ENCODE peak calls at places on chromosomes 4 and X, in five cellular contexts. C is trophoblast cell; U is CD4-positive, alpha-beta memory T cell; A is upper lobe of right lung; P is left ventricle myocardium inferior. J is an unnamed sample. For H3K9me3, the result is how much of the 10 kb centered on the place peaks cover.

GRCh38 chr4:107832275-107832807 is 7.6 kb downstream of the SGMS2 start:
- DNase-seq in C (no peak), U (no peak), A (no peak), P (no peak), J (no peak)

GRCh38 chr4:29551813-29552212 is 1168.4 kb upstream of the PCDH7 start:
- DNase-seq in C (no peak), U (no peak), A (no peak), P (no peak), J (no peak)

GRCh38 chrX:17564689-17565409 is 172.4 kb upstream of the SCML1 start:
- DNase-seq in C (no peak), U (no peak), A (no peak), P (no peak), J (no peak)

GRCh38 chr4:8817081-8817812 is 54.4 kb downstream of the HMX1 start:
- DNase-seq in C (no peak), U (no peak), A (peak), P (no peak), J (no peak)

GRCh38 chr4:118904935-118905334 is 16.3 kb downstream of the SYNPO2 start:
- DNase-seq in C (peak), U (no peak), A (no peak), P (no peak), J (no peak)

GRCh38 chr4:155442267-155443105 is 65.7 kb upstream of the MAP9 start:
- DNase-seq in C (peak), U (peak), A (peak), P (peak), J (peak)

GRCh38 chrX:126448681-126449080 is 103.9 kb downstream of the DCAF12L1 start:
- DNase-seq in C (no peak), U (no peak), A (no peak), P (no peak), J (no peak)

GRCh38 chr4:37540486-37540885 is 145.7 kb downstream of the RELL1 start:
- DNase-seq in C (no peak), U (no peak), A (no peak), P (no peak), J (no peak)

GRCh38 chr4:76458829-76459228 is 23.8 kb downstream of the SHROOM3 start:
- DNase-seq in C (no peak), U (no peak), A (no peak), P (no peak), J (no peak)

GRCh38 chr4:153655928-153656327 is 28.2 kb upstream of the TLR2 start:
- DNase-seq in C (no peak), U (no peak), A (no peak), P (no peak), J (no peak)

GRCh38 chr4:89837385-89837995 is 529 bp upstream of the SNCA start:
- DNase-seq in C (no peak), U (peak), A (no peak), P (no peak), J (no peak)

GRCh38 chr4:121061861-121062260 is 10.5 kb downstream of the NDNF start:
- DNase-seq in C (no peak), U (no peak), A (no peak), P (no peak), J (no peak)

GRCh38 chr4:177596035-177596434 is 153.8 kb upstream of the AGA start:
- DNase-seq in C (peak), U (no peak), A (no peak), P (no peak), J (no peak)

GRCh38 chr4:177596991-177597390 is 154.8 kb upstream of the AGA start:
- DNase-seq in C (no peak), U (no peak), A (no peak), P (no peak), J (no peak)

DNA sequence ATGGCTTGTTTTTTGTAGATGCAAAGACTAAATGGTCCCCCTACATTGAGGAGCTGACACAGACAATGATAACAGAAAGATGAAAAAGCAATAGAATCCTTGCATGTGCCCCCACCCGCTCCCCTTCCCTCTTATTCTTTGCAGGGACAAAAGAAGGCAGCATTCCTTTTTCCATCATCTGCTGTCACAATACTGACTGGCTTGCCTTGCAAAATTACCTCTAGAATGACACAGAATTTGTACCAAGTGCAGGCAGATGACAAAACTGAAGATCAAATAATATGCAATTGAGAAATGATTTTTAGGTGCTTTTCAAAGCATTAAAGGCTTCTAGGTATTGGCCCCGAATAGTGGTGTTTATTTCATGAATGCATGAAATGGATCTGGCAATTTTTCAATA is 153.2 kb upstream of the AGA start:
- DNase-seq in C (no peak), U (no peak), A (no peak), P (no peak), J (no peak)
- H3K9me3 ChIP-seq in C (under half), U (under half), A (under half), P (under half), J (under half)

DNA sequence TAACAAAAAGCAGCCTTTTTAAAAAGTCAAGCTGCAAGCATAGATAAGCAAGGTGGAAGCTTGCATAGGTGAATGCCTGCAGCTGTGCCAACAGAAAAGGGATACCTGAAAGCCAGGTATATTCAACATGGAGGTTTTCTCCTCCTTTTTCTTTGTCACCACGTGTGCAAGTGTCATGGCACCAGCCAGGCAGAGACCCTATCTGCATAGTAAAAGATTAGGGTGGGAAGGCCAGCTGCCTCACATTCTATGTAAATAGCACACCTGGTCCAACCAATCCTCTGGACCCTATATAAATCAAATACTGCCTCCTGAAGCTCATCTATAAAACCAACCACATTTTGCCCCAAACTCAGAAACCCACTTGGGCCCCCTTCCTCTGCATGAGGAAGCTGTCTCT is 28.0 kb upstream of the PLK4 start:
- DNase-seq in C (no peak), U (no peak), A (no peak), P (no peak), J (no peak)
- H3K9me3 ChIP-seq in C (under half), U (under half), A (under half), P (half or more), J (under half)

DNA sequence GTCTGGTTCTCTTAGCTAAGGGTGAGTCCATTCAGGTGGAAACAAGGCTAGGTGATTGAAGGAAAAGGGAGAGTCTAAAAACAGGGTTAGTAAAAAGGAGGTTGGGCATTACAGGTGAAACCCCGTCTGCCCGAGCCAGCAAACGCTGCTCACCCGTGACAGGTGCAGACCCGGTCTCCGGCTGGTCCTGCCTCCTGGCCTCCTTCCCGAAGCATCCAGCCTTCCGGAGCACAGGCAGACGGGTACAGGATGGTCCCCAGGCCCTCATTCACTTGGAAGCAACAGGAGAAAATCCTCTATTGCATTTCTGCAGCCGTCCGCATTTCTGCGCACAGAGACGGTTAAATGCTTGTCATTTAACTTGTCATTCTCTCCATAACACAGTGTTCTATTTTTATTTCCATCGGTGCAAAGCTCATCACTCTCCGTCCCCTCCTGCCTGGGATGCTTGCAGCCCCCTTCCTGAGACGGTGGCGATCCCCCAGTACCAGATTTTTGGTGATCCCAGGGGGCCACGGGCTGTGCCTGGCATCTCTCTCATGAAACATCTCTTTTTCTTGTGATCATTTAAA is 90.8 kb upstream of the PPP2R3B start:
- DNase-seq in C (no peak), U (no peak), A (no peak), P (no peak), J (no peak)
- H3K9me3 ChIP-seq in C (under half), U (under half), A (under half), P (under half), J (under half)

GRCh38 chrX:109871489-109871888 is 131.4 kb upstream of the TMEM164 start:
- DNase-seq in C (no peak), U (no peak), A (no peak), P (no peak), J (no peak)
- H3K9me3 ChIP-seq in C (under half), U (under half), A (under half), P (under half), J (under half)

J was measured in T-helper 17 cell.